ENCODE peak calls at places on chromosomes 2 and 18, in four cellular contexts. V, T, G and Z are unnamed samples.

GRCh38 chr2:194483041-194483440 is 1174.0 kb upstream of the SLC39A10 start:
- DNase-seq in V (no peak), T (no peak), G (no peak), Z (no peak)

GRCh38 chr2:228556707-228557106 is 375.2 kb upstream of the SPHKAP start:
- DNase-seq in V (peak; percentile 32), T (peak; percentile 80), G (peak; percentile 14), Z (no peak)

GRCh38 chr2:187054501-187055319 is 205.7 kb upstream of the ZSWIM2 start:
- DNase-seq in V (no peak), T (peak; percentile 6), G (no peak), Z (peak; percentile 33)

GRCh38 chr2:190922411-190922810 is 41.8 kb downstream of the GLS start:
- DNase-seq in V (no peak), T (no peak), G (no peak), Z (no peak)

GRCh38 chr2:241813080-241813805 is 4.2 kb downstream of the NEU4 start:
- DNase-seq in V (no peak), T (no peak), G (no peak), Z (no peak)

GRCh38 chr18:23137788-23138216 is 2.5 kb downstream of the CABLES1 start:
- DNase-seq in V (no peak), T (no peak), G (no peak), Z (no peak)

GRCh38 chr2:234765315-234765714 is 186.5 kb upstream of the SH3BP4 start:
- DNase-seq in V (no peak), T (peak; percentile 39), G (no peak), Z (no peak)

GRCh38 chr18:25561923-25562322 is 210.0 kb upstream of the ZNF521 start:
- DNase-seq in V (peak; percentile 47), T (peak; percentile 31), G (peak; percentile 33), Z (peak; percentile 48)

GRCh38 chr2:194252127-194252526 is 1404.9 kb upstream of the SLC39A10 start:
- DNase-seq in V (no peak), T (no peak), G (no peak), Z (no peak)

GRCh38 chr18:77115461-77115907 is 17.1 kb downstream of the MBP start:
- DNase-seq in V (no peak), T (no peak), G (no peak), Z (no peak)

GRCh38 chr18:67513285-67513684 is 3.2 kb downstream of the DSEL start:
- DNase-seq in V (no peak), T (peak; percentile 32), G (peak; percentile 7), Z (peak; percentile 11)

GRCh38 chr2:102251042-102251848 is 60.1 kb upstream of the IL1RL1 start:
- DNase-seq in V (peak; percentile 84), T (no peak), G (peak; percentile 68), Z (peak; percentile 69)

GRCh38 chr18:76866631-76867030 is 44.3 kb downstream of the ZNF236 start:
- DNase-seq in V (no peak), T (no peak), G (no peak), Z (no peak)

GRCh38 chr2:32688511-32688910 is 60.7 kb downstream of the TTC27 start:
- DNase-seq in V (peak; percentile 64), T (peak; percentile 25), G (no peak), Z (no peak)

GRCh38 chr18:42925036-42925435 is 190.4 kb downstream of the RIT2 start:
- DNase-seq in V (no peak), T (no peak), G (no peak), Z (no peak)

GRCh38 chr2:25041307-25041927 is 459 bp upstream of the EFR3B start:
- DNase-seq in V (peak; percentile 69), T (peak; percentile 79), G (peak; percentile 84), Z (peak; percentile 88)

GRCh38 chr2:190947139-190947538 is 66.5 kb downstream of the GLS start:
- DNase-seq in V (no peak), T (peak; percentile 19), G (peak; percentile 21), Z (no peak)

GRCh38 chr2:16238001-16238755 is 297.8 kb downstream of the MYCN start:
- DNase-seq in V (no peak), T (no peak), G (no peak), Z (no peak)

GRCh38 chr18:22348521-22349316 is 69.0 kb downstream of the CTAGE1 start:
- DNase-seq in V (peak; percentile 66), T (peak; percentile 77), G (peak; percentile 84), Z (peak; percentile 68)

GRCh38 chr2:200040251-200040650 is 84.9 kb downstream of the MAIP1 start:
- DNase-seq in V (peak; percentile 32), T (no peak), G (no peak), Z (no peak)

DNA sequence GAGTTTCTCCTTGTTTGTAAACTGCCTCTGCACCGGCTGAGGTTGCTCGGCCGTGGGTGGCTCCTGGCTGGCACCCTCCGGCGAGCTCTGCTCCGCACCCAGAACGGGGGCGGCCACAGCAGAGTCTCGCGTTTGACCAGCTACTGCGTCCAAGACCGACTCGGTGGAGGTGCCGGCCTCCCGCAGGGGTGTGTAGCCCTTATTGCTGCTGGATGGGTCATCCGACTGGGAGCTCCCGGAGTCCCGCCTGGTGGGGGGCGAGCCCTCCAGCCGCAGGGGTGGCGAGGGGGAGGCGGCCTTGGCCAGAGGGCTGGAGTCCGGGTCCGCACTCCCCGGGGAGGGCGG is 5.1 kb downstream of the TMEM200C start:
- DNase-seq in V (no peak), T (peak; percentile 26), G (no peak), Z (no peak)
- TF ChIP-seq EZH2 in V (no peak), T (no peak), G (no peak), Z (no peak)

GRCh38 chr18:44792456-44793080 is 111.9 kb downstream of the SETBP1 start:
- DNase-seq in V (peak; percentile 50), T (no peak), G (no peak), Z (no peak)
- H3K4me1 ChIP-seq in V (peaks cover 21% of the 10 kb centered on the region), T (no peaks in the 10 kb centered on the region), G (peaks cover 63% of the 10 kb centered on the region), Z (peaks cover 39% of the 10 kb centered on the region)

DNA sequence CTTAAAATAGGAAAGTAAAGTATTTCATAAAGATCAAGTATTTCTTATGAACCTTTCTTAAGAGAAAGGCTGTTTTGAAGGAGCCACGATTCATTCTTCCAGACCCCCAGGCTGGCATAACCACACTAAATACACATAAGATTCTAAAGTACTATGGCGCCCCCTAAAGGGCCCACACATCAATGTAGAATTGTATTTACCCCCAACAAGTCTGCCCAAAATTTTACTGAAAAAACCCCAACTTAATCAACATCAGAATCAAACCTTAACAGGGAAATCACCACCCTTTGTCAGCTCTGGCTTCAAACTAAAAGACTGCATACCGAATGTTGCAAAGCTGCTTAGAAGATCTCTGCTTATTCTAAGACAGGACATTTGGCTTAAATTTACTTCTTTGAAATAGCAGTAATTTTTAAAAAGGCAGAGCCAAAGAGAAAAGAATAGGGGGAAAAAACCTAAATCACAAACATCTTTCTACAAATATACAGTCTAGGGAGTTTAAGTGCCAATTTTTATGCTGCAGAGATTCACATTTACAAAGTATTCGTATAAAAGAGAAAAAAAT is 20.4 kb upstream of the BCL2 start:
- DNase-seq in V (peak; percentile 68), T (peak; percentile 46), G (peak; percentile 67), Z (peak; percentile 86)
- TF ChIP-seq EZH2phosphoT487 in V (no peak), T (no peak), G (no peak), Z (no peak)

GRCh38 chr18:46756172-46756558 is 688 bp downstream of the ST8SIA5 start:
- DNase-seq in V (peak; percentile 7), T (no peak), G (no peak), Z (no peak)
- TF ChIP-seq EZH2 in V (peak; percentile 36), T (no peak), G (peak; percentile 92), Z (peak; percentile 94)

GRCh38 chr2:20534913-20535801 is 88.3 kb downstream of the RHOB start:
- DNase-seq in V (no peak), T (no peak), G (no peak), Z (no peak)
- H3K4me1 ChIP-seq in V (peaks cover 10% of the 10 kb centered on the region), T (peaks cover 6% of the 10 kb centered on the region), G (peaks cover 16% of the 10 kb centered on the region), Z (peaks cover 31% of the 10 kb centered on the region)